ENCODE peak calls at places on chromosomes 16 and 17, in seven cellular contexts. O is astrocyte of the cerebellum, C is mesothelial cell of epicardium, F is PC-3, S is heart right ventricle, M is Calu3, H is endodermal cell. X is an unnamed sample.

GRCh38 chr17:12789075-12789975 is at the start of gene ARHGAP44:
- DNase-seq in H (peak), C (peak), S (peak), F (peak), M (peak), O (peak), X (no peak)

GRCh38 chr17:79541451-79541850 is 69.4 kb downstream of the RBFOX3 start:
- DNase-seq in O (no peak), F (no peak), C (no peak), S (no peak), M (no peak), H (no peak), X (no peak)

GRCh38 chr16:87407511-87408112 is 15.5 kb downstream of the MAP1LC3B start:
- DNase-seq in M (peak), F (peak), C (no peak), H (peak), O (no peak), S (no peak), X (peak)

GRCh38 chr16:4049031-4049430 is 67.2 kb downstream of the ADCY9 start:
- DNase-seq in M (no peak), H (no peak), F (no peak), O (no peak), C (no peak), S (no peak), X (no peak)

GRCh38 chr16:88774544-88775393 is 10.3 kb downstream of the PIEZO1 start:
- DNase-seq in F (no peak), H (no peak), S (no peak), O (no peak), C (no peak), M (no peak), X (no peak)

GRCh38 chr17:46788796-46789195 is 29.7 kb downstream of the WNT3 start:
- DNase-seq in F (no peak), H (peak), C (no peak), S (no peak), M (no peak), O (no peak), X (no peak)

GRCh38 chr17:45287526-45288264 is 25.8 kb upstream of the SPATA32 start:
- DNase-seq in C (no peak), H (no peak), O (no peak), S (no peak), F (no peak), M (no peak), X (no peak)

GRCh38 chr16:89131783-89132182 is 38.1 kb downstream of the ACSF3 start:
- DNase-seq in C (no peak), F (no peak), O (no peak), H (no peak), S (no peak), M (no peak), X (no peak)

GRCh38 chr16:74607967-74608356 is 1.0 kb upstream of the GLG1 start:
- DNase-seq in S (no peak), C (no peak), M (no peak), F (no peak), O (no peak), H (peak), X (no peak)

GRCh38 chr17:9170822-9171221 is 149.5 kb downstream of the NTN1 start:
- DNase-seq in C (no peak), S (no peak), H (peak), F (no peak), O (no peak), M (peak), X (no peak)

GRCh38 chr17:63589646-63590045 is 11.0 kb upstream of the TACO1 start:
- DNase-seq in F (peak), H (no peak), C (no peak), O (no peak), S (no peak), M (no peak), X (no peak)

GRCh38 chr17:8965394-8966168 is at the start of gene PIK3R5:
- DNase-seq in O (no peak), M (no peak), H (peak), F (no peak), C (no peak), S (peak), X (no peak)

GRCh38 chr16:55494994-55495421 is 13.9 kb upstream of the LPCAT2 start:
- DNase-seq in S (peak), O (peak), H (peak), M (peak), F (peak), C (no peak), X (no peak)

GRCh38 chr16:73202176-73202729 is 154.3 kb upstream of the ZFHX3 start:
- DNase-seq in C (no peak), M (no peak), H (no peak), S (no peak), F (no peak), O (peak), X (peak)

GRCh38 chr16:88010971-88011483 is 59.8 kb downstream of the BANP start:
- DNase-seq in M (no peak), S (no peak), H (peak), O (no peak), F (no peak), C (no peak), X (no peak)

GRCh38 chr17:44350733-44351226 is 5.7 kb downstream of the GRN start:
- DNase-seq in C (no peak), O (peak), H (peak), S (peak), M (peak), F (peak), X (no peak)

DNA sequence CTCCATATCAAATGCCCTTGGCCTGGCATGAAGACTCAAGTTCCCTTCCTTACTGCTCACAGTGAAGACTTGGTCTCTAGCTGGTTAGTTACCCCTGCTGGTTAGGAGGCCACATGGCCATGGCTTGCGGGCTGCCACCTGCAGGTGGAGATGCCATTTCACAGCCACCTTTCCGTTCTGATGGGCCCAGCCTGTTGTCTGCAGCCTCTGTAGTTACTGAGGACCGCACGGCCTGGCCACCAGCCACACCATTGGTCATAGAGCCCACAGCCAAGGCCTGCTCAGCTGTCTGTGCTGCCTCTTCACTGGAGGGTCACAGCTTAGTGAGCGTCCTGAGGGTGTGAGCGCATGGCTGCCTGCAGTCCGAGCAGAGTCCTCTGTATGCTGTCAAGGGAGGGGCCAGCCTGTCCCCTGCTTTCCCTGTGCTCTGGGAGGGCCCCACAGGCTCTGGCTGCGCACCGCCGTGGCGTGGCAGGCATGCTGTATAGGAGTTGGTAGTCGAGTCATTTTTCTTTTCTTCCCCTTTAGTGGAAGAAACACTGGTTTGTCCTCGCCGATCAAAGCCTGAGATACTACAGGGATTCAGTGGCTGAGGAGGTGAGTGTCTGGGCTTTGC is 59.2 kb downstream of the PLD6 start:
- DNase-seq in O (no peak), C (no peak), F (peak), H (peak), S (no peak), M (peak), X (no peak)
- TF ChIP-seq CTCF in O (peak), C (no peak), F (peak), H (peak), S (no peak), M (peak), X (peak)

DNA sequence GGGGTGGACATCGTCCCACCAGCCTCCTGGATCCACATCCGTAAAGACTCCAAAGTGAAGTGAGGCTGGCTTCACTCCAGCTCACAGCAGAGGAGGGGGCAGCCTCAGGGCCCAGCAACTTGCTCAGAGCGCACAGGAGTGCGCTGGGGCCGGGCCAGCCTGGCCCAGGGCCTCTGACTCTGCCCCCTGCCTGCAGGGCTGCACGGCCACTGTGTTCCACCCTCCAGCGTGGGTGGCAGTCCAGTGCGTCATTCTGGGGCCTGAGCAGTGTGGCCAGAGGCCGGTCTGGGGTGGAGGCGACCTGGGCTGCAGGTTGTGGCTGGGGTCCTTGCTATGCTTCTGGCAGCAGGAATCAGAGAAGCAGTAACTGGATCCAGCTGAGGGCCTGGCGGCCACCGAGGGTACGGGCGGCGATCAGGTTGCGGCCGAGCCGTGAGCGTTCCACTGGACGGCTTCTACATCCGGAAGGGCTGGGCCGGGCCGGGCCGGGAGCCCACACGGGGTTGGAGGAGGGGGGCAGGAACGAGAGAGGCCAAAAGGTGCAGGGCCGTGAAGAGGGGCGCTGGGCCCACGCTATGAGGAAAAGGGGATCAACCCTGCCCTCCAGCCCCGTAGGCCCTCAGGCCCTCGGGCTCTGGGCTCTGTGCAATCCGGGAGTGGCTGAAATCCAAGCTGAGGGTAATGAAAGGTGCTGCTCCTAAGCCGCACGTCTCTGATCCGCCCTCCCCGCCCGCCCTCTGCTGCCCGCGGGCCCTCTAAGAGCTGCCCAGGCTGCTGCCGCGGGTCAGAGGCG is at the start of gene FSCN2:
- DNase-seq in M (no peak), F (peak), H (no peak), S (no peak), O (no peak), C (no peak), X (no peak)
- TF ChIP-seq CTCF in M (no peak), F (peak), H (no peak), S (peak), O (no peak), C (no peak), X (peak)

DNA sequence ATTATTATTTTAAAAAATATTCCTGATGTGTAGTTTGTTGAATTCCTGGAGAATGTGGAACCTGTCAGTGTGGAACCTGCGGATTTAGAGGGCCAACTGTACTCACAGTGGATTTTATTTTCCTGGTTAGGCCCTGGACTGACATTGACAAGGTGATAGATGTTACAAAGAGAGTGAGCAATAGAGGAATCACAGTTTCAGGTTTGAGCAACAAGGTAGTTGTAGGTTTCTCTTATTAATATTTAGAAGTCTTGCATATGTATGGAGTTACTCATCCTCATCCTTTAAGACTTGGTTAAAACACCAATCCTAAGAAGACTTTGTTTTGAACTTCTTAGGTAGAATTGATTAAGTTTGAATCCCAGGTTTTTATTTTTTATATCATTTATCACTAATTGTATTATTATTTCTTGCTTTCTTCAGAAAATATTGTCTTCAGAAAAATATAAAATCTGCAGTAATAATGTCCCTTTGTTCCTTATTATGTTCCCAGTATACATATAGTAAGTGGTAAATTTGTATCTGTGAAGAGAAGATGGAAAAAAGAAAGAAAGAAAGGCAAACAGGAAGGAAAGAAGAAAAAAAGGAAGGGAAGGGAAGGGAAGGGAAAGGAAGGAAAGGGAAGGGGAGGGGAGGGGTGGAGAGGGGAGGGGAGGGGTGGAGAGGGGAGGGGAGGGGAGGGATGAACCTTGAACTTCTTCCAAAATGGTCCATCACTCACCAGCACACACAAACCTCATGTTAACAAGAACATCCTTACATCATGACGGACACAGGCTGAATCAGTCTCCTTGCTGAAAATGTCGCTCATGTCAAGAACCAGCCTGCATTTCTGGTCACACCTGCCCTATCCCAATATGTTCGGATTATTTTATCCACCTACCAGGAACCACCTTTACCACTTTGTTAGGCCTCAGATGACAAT is 867.2 kb downstream of the CDH11 start:
- DNase-seq in H (no peak), C (no peak), F (no peak), M (no peak), O (no peak), S (no peak), X (no peak)
- TF ChIP-seq CTCF in H (no peak), C (no peak), F (no peak), M (no peak), O (no peak), S (no peak), X (no peak)

DNA sequence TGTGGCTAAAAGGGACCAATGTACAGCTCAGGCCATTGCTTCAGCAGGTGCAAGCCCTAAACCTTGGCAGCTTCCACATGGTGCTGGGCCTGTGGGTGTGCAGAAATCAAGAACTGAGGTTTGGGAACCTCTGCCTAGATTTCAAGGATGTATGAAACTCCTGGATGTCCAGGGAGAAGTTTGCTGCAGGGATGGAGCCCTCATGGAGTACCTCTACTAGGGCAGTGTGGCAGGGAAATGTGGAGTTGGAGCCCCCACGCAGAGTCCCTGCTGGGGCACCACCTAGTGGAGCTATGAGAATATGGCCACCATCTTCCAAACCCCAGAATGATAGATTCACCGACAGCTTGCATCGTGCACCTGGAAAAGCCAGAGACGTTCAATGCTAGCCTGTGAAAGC is 13.0 kb downstream of the EFCAB5 start:
- DNase-seq in O (no peak), F (no peak), C (no peak), H (no peak), M (no peak), S (no peak), X (no peak)
- TF ChIP-seq CTCF in O (no peak), F (no peak), C (no peak), H (peak), M (no peak), S (no peak), X (no peak)

GRCh38 chr16:48505705-48506104 is 104.3 kb downstream of the N4BP1 start:
- DNase-seq in S (no peak), M (no peak), C (no peak), H (no peak), O (no peak), F (no peak), X (no peak)

GRCh38 chr16:48507886-48508285 is 102.1 kb downstream of the N4BP1 start:
- DNase-seq in H (no peak), F (no peak), M (no peak), C (no peak), O (no peak), S (no peak), X (no peak)

GRCh38 chr16:48504216-48504615 is 105.8 kb downstream of the N4BP1 start:
- DNase-seq in S (no peak), M (no peak), O (no peak), H (no peak), F (no peak), C (no peak), X (no peak)

GRCh38 chr16:48503779-48504178 is 106.2 kb downstream of the N4BP1 start:
- DNase-seq in M (no peak), F (no peak), S (peak), H (no peak), O (peak), C (peak), X (no peak)

DNA sequence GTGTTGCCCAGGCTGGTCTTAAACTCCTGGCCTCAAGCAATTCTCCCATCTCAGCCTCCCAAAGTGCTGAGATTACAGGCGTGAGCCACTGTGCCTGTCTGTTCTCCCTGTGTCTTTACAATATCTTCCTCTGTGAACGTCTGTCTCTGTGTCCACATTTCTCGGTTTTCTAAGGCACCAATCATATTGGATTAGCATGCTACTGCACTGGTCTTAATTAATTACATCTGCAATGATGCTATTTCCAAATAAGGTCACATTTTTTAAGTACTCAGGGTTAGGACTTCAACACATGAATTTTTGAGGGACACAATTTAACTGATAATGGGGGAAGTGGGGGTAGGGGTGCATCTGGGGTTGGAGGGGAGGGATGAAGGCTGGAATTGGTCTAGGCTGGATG is 102.6 kb downstream of the N4BP1 start:
- DNase-seq in M (no peak), H (no peak), S (no peak), F (no peak), C (no peak), O (no peak), X (no peak)
- TF ChIP-seq CTCF in M (no peak), H (no peak), S (no peak), F (no peak), C (no peak), O (no peak), X (no peak)

GRCh38 chr16:86363057-86363490 is 147.3 kb upstream of the FOXF1 start:
- DNase-seq in F (peak), S (no peak), M (no peak), H (no peak), C (no peak), O (peak), X (no peak)
- TF ChIP-seq CTCF in F (no peak), S (no peak), M (no peak), H (no peak), C (no peak), O (no peak), X (no peak)

GRCh38 chr16:78004501-78004900 is 17.8 kb upstream of the CLEC3A start:
- DNase-seq in H (no peak), S (no peak), M (no peak), C (no peak), O (no peak), F (no peak), X (no peak)

GRCh38 chr16:78007121-78007520 is 15.2 kb upstream of the CLEC3A start:
- DNase-seq in H (no peak), F (no peak), M (no peak), S (no peak), C (no peak), O (no peak), X (no peak)

GRCh38 chr16:78002915-78003538 is 19.3 kb upstream of the CLEC3A start:
- DNase-seq in S (peak), C (peak), H (peak), M (peak), F (peak), O (peak), X (peak)

DNA sequence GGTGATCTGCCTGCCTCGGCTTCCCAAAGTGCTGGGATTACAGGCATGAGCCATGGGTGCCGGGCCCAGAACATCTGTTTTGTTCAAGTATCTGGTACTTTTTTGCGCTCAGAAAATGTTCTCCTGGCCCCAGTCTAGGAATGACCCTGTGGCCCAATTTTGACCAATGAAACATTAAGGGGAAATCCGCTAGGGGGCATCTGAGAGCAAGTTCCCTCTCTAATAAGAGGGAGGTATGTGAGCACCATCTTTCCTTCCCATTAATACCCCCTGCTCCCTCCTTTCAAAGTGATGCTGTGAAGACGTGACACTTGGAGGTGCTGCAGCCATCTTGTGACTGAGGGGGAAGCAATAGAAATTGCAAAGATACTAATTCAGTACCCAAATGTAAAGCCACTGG is 16.5 kb upstream of the CLEC3A start:
- DNase-seq in H (peak), C (no peak), S (no peak), O (no peak), M (no peak), F (no peak), X (no peak)
- TF ChIP-seq CTCF in H (peak), C (peak), S (peak), O (no peak), M (no peak), F (peak), X (peak)

GRCh38 chr16:23371368-23371767 is 69.3 kb downstream of the SCNN1B start:
- DNase-seq in H (no peak), F (no peak), M (no peak), S (no peak), C (no peak), O (no peak), X (no peak)
- TF ChIP-seq CTCF in H (peak), F (no peak), M (peak), S (no peak), C (no peak), O (no peak), X (no peak)

DNA sequence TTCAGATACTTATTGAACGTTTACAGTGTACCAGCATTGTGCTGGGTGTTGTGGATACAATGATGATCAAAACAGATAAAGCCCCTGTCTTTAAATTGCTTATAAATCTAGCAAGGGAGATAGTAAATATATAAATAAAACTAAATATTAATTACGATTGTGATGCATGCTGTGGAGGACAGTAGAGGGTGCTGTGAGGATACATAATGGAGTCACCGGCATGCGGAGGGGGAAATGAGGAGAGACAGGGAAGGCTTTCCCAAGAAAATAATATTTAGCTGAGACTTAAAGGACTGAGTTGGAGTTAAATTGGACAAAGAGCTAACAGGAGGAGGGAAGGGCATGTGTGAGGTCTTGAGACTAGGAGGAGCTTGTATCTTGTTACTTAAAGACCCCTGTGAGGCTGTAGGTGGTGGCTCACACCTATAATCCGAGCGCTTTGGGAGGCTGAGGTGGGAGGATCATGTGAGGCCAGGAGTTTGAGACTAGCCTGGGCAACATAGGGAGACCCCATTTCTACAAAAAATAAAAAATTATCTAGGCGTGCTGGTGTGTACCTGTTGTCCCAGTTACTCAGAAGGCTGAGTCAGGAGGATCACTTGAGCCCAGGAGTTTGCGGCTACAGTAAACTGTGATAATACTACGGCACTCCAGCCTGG is 2.4 kb downstream of the DHRS7B start:
- DNase-seq in F (peak), O (peak), M (peak), S (peak), C (no peak), H (no peak), X (no peak)
- TF ChIP-seq CTCF in F (peak), O (peak), M (no peak), S (peak), C (no peak), H (peak), X (peak)